ENCODE peak calls at places on chromosomes 3 and 15, in six cellular contexts. K, M, E, A, T and V are unnamed samples. For H3K4me1, the result is how much of the 10 kb centered on the place peaks cover.

GRCh38 chr15:78855746-78856145 is 16.9 kb upstream of the MORF4L1 start:
- DNase-seq in K (no peak), M (no peak), E (no peak), A (no peak), T (no peak), V (no peak)

GRCh38 chr3:178880274-178880673 is 191.3 kb downstream of the ZMAT3 start:
- DNase-seq in K (no peak), M (no peak), E (no peak), A (no peak), T (no peak), V (no peak)

GRCh38 chr15:66923438-66923881 is 141.9 kb upstream of the SMAD3 start:
- DNase-seq in K (no peak), M (peak), E (peak), A (no peak), T (peak), V (no peak)

GRCh38 chr3:194265505-194265892 is 85.6 kb downstream of the CPN2 start:
- DNase-seq in K (peak), M (peak), E (no peak), A (peak), T (peak), V (peak)

GRCh38 chr15:83813697-83814096 is 159.8 kb downstream of the ADAMTSL3 start:
- DNase-seq in K (no peak), M (no peak), E (no peak), A (no peak), T (no peak), V (no peak)

GRCh38 chr15:84685304-84685703 is 27.3 kb upstream of the NMB start:
- DNase-seq in K (no peak), M (no peak), E (no peak), A (no peak), T (peak), V (peak)

GRCh38 chr15:75307778-75308390 is 25.2 kb downstream of the GOLGA6D start:
- DNase-seq in K (no peak), M (peak), E (peak), A (peak), T (peak), V (no peak)

GRCh38 chr15:67049351-67050044 is 15.9 kb upstream of the SMAD3 start:
- DNase-seq in K (no peak), M (no peak), E (no peak), A (peak), T (peak), V (no peak)

GRCh38 chr3:37519236-37519635 is 342.4 kb upstream of the CTDSPL start:
- DNase-seq in K (no peak), M (no peak), E (no peak), A (no peak), T (no peak), V (no peak)

GRCh38 chr3:54817628-54818027 is 110.2 kb downstream of the LRTM1 start:
- DNase-seq in K (no peak), M (no peak), E (no peak), A (no peak), T (no peak), V (no peak)

GRCh38 chr3:149235599-149236424 is 14.2 kb upstream of the CP start:
- DNase-seq in K (no peak), M (no peak), E (no peak), A (no peak), T (no peak), V (no peak)

GRCh38 chr3:30035935-30036567 is 570.4 kb upstream of the TGFBR2 start:
- DNase-seq in K (no peak), M (no peak), E (no peak), A (no peak), T (no peak), V (no peak)

GRCh38 chr3:76021376-76021775 is 236.0 kb upstream of the ZNF717 start:
- DNase-seq in K (no peak), M (no peak), E (no peak), A (no peak), T (no peak), V (no peak)

GRCh38 chr3:69143605-69144004 is 21.2 kb upstream of the LMOD3 start:
- DNase-seq in K (no peak), M (no peak), E (no peak), A (no peak), T (no peak), V (no peak)

GRCh38 chr15:48451241-48451640 is 120.0 kb downstream of the DUT start:
- DNase-seq in K (no peak), M (no peak), E (no peak), A (peak), T (no peak), V (no peak)

GRCh38 chr3:12460132-12460531 is 24.1 kb upstream of the TSEN2 start:
- DNase-seq in K (no peak), M (no peak), E (no peak), A (no peak), T (no peak), V (no peak)
- H3K27ac ChIP-seq in K (no peak), M (no peak), E (no peak), A (no peak), T (no peak), V (no peak)

GRCh38 chr15:73951044-73951561 is 24.8 kb downstream of the LOXL1 start:
- DNase-seq in K (peak), M (peak), E (peak), A (peak), T (peak), V (peak)
- TF ChIP-seq POLR2A in K (no peak), M (no peak), E (no peak), A (peak), T (no peak), V (no peak)

GRCh38 chr15:64454282-64454681 is 6.1 kb upstream of the ZNF609 start:
- DNase-seq in K (no peak), M (no peak), E (no peak), A (no peak), T (no peak), V (no peak)
- H3K4me1 ChIP-seq in K (under half), M (under half), E (under half), A (under half), T (under half), V (under half)

GRCh38 chr3:58383904-58384303 is 49.7 kb downstream of the PDHB start:
- DNase-seq in K (no peak), M (no peak), E (no peak), A (no peak), T (no peak), V (peak)
- H3K27ac ChIP-seq in K (no peak), M (peak), E (no peak), A (no peak), T (peak), V (peak)

GRCh38 chr3:58779934-58780333 is 113.4 kb upstream of the FAM3D start:
- DNase-seq in K (no peak), M (no peak), E (no peak), A (no peak), T (no peak), V (no peak)
- TF ChIP-seq POLR2A in K (no peak), M (no peak), E (no peak), A (no peak), T (no peak), V (no peak)

GRCh38 chr3:58049143-58049785 is 41.0 kb downstream of the FLNB start:
- DNase-seq in K (no peak), M (peak), E (peak), A (peak), T (peak), V (no peak)
- H3K4me1 ChIP-seq in K (half or more), M (half or more), E (half or more), A (half or more), T (half or more), V (under half)

DNA sequence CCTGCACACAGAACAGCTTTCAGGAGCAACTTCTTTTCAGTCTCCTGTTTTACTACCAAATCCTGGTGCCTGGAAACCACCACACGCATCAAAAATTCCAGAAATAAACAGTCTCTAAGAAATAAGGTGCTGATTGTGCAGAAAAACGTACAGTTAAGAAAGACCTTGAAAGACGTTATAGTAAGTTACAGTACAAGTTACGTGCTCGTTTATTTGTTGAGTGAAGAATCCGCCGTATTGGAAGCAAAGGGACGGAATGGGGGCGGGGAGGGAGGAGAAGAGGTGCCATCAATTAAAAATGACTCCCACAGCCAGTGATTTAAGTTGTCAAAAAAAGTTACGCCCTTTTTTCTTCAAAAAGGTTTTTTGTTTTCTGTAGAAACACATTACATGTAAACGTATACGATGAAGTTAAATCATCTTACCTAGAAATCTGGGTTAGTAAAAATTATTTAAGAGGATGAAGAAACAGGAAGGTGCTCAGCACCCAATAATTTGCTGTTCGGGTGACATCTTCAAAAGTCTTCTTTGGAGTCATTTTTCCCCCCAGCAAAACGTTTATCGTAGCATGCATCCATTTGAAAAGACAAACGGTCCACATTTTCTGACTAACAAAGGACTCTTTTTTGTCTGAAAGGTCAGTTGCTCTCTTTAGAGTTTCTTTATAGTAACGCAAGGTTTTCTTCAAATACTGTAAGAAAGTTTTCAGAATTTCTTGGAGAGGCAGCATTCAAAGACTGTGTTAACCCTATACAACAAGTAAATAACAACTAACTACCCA is 782 bp upstream of the UACA start:
- DNase-seq in K (no peak), M (peak), E (no peak), A (no peak), T (no peak), V (no peak)
- H3K27ac ChIP-seq in K (peak), M (peak), E (peak), A (peak), T (peak), V (peak)

GRCh38 chr3:122680381-122681293 is at the start of gene PARP14:
- DNase-seq in K (peak), M (peak), E (peak), A (peak), T (peak), V (peak)
- TF ChIP-seq POLR2A in K (peak), M (no peak), E (peak), A (peak), T (peak), V (peak)